ENCODE peak calls at places on chromosomes 6 and 20, in five cellular contexts. One of them, this sample, is unnamed. For H3K9me3, the result is how much of the 10 kb centered on the place peaks cover.

GRCh38 chr6:30541515-30542403 is 14.5 kb downstream of the GNL1 start:
- DNase-seq in K562: peak
- DNase-seq in sigmoid colon: peak
- DNase-seq in Karpas-422: peak
- DNase-seq in lung: peak
- DNase-seq in this sample: peak

GRCh38 chr6:94680672-94681212 is 896.6 kb upstream of the MANEA start:
- DNase-seq in K562: no peak
- DNase-seq in sigmoid colon: no peak
- DNase-seq in Karpas-422: no peak
- DNase-seq in lung: no peak
- DNase-seq in this sample: no peak

GRCh38 chr6:152271681-152272464 is 365.3 kb downstream of the SYNE1 start:
- DNase-seq in K562: no peak
- DNase-seq in sigmoid colon: no peak
- DNase-seq in Karpas-422: no peak
- DNase-seq in lung: no peak
- DNase-seq in this sample: no peak

GRCh38 chr6:107657755-107658461 is 166.2 kb downstream of the SCML4 start:
- DNase-seq in K562: no peak
- DNase-seq in sigmoid colon: peak
- DNase-seq in Karpas-422: peak
- DNase-seq in lung: peak
- DNase-seq in this sample: no peak

GRCh38 chr6:4354181-4354580 is 218.8 kb upstream of the ECI2 start:
- DNase-seq in K562: no peak
- DNase-seq in sigmoid colon: no peak
- DNase-seq in Karpas-422: no peak
- DNase-seq in lung: no peak
- DNase-seq in this sample: no peak

GRCh38 chr6:36840471-36841461 is 1.5 kb upstream of the CPNE5 start:
- DNase-seq in K562: no peak
- DNase-seq in sigmoid colon: peak
- DNase-seq in Karpas-422: no peak
- DNase-seq in lung: no peak
- DNase-seq in this sample: no peak

GRCh38 chr6:86825436-86825835 is 111.9 kb upstream of the HTR1E start:
- DNase-seq in K562: no peak
- DNase-seq in sigmoid colon: no peak
- DNase-seq in Karpas-422: no peak
- DNase-seq in lung: no peak
- DNase-seq in this sample: no peak

GRCh38 chr6:87154641-87155271 is 609 bp upstream of the ZNF292 start:
- DNase-seq in K562: peak
- DNase-seq in sigmoid colon: no peak
- DNase-seq in Karpas-422: peak
- DNase-seq in lung: no peak
- DNase-seq in this sample: no peak

GRCh38 chr6:99287523-99287922 is 62.0 kb downstream of the FAXC start:
- DNase-seq in K562: no peak
- DNase-seq in sigmoid colon: no peak
- DNase-seq in Karpas-422: no peak
- DNase-seq in lung: no peak
- DNase-seq in this sample: no peak

GRCh38 chr20:34260208-34260942 is 19.2 kb downstream of the ASIP start:
- DNase-seq in K562: no peak
- DNase-seq in sigmoid colon: no peak
- DNase-seq in Karpas-422: no peak
- DNase-seq in lung: no peak
- DNase-seq in this sample: no peak

GRCh38 chr20:33433875-33434274 is 9.7 kb downstream of the SNTA1 start:
- DNase-seq in K562: no peak
- DNase-seq in sigmoid colon: no peak
- DNase-seq in Karpas-422: no peak
- DNase-seq in lung: no peak
- DNase-seq in this sample: no peak

GRCh38 chr20:63858393-63859165 is 2.7 kb upstream of the ABHD16B start:
- DNase-seq in K562: peak
- DNase-seq in sigmoid colon: no peak
- DNase-seq in Karpas-422: peak
- DNase-seq in lung: no peak
- DNase-seq in this sample: no peak

GRCh38 chr6:41644297-41644879 is 6.1 kb downstream of the MDFI start:
- DNase-seq in K562: no peak
- DNase-seq in sigmoid colon: no peak
- DNase-seq in Karpas-422: no peak
- DNase-seq in lung: no peak
- DNase-seq in this sample: no peak

GRCh38 chr6:110689275-110689935 is 125.9 kb downstream of the CDK19 start:
- DNase-seq in K562: no peak
- DNase-seq in sigmoid colon: no peak
- DNase-seq in Karpas-422: no peak
- DNase-seq in lung: no peak
- DNase-seq in this sample: no peak

GRCh38 chr20:22585786-22586493 is 1.6 kb upstream of the FOXA2 start:
- DNase-seq in K562: no peak
- DNase-seq in sigmoid colon: no peak
- DNase-seq in Karpas-422: no peak
- DNase-seq in lung: no peak
- DNase-seq in this sample: peak

GRCh38 chr6:136319732-136320131 is 30.1 kb upstream of the BCLAF1 start:
- DNase-seq in K562: no peak
- DNase-seq in sigmoid colon: no peak
- DNase-seq in Karpas-422: peak
- DNase-seq in lung: no peak
- DNase-seq in this sample: no peak

GRCh38 chr6:28001351-28001750 is 44.3 kb downstream of the OR2B6 start:
- DNase-seq in K562: no peak
- DNase-seq in sigmoid colon: no peak
- DNase-seq in Karpas-422: no peak
- DNase-seq in lung: no peak
- DNase-seq in this sample: no peak

GRCh38 chr6:80009531-80009930 is 5.1 kb downstream of the TTK start:
- DNase-seq in K562: no peak
- DNase-seq in sigmoid colon: no peak
- DNase-seq in Karpas-422: no peak
- DNase-seq in lung: no peak
- DNase-seq in this sample: no peak

GRCh38 chr6:152124432-152125074 is 317.1 kb downstream of the ESR1 start:
- DNase-seq in K562: peak
- DNase-seq in sigmoid colon: no peak
- DNase-seq in Karpas-422: peak
- DNase-seq in lung: no peak
- DNase-seq in this sample: no peak

GRCh38 chr6:17808609-17809008 is 101.9 kb upstream of the NUP153 start:
- DNase-seq in K562: no peak
- DNase-seq in sigmoid colon: no peak
- DNase-seq in Karpas-422: no peak
- DNase-seq in lung: no peak
- DNase-seq in this sample: no peak

GRCh38 chr20:24470031-24470781 is 777 bp downstream of the SYNDIG1 start:
- DNase-seq in K562: no peak
- DNase-seq in sigmoid colon: peak
- DNase-seq in Karpas-422: no peak
- DNase-seq in lung: no peak
- DNase-seq in this sample: no peak

GRCh38 chr6:149895702-149896310 is 2.1 kb downstream of the RAET1E start:
- DNase-seq in K562: no peak
- DNase-seq in sigmoid colon: no peak
- DNase-seq in Karpas-422: peak
- DNase-seq in lung: peak
- DNase-seq in this sample: no peak

GRCh38 chr20:2172305-2173175 is 70.9 kb downstream of the STK35 start:
- DNase-seq in K562: peak
- DNase-seq in sigmoid colon: peak
- DNase-seq in Karpas-422: peak
- DNase-seq in lung: peak
- DNase-seq in this sample: peak

GRCh38 chr6:52152070-52152423 is 34.1 kb upstream of the IL17A start:
- DNase-seq in K562: no peak
- DNase-seq in sigmoid colon: no peak
- DNase-seq in Karpas-422: no peak
- DNase-seq in lung: no peak
- DNase-seq in this sample: no peak

GRCh38 chr20:56843817-56844216 is 214.7 kb downstream of the TFAP2C start:
- DNase-seq in K562: no peak
- DNase-seq in sigmoid colon: no peak
- DNase-seq in Karpas-422: no peak
- DNase-seq in lung: no peak
- DNase-seq in this sample: peak

GRCh38 chr20:48772183-48772976 is 55.4 kb downstream of the PREX1 start:
- DNase-seq in K562: no peak
- DNase-seq in sigmoid colon: peak
- DNase-seq in Karpas-422: no peak
- DNase-seq in lung: peak
- DNase-seq in this sample: peak
- H3K9me3 ChIP-seq in K562: under half
- H3K9me3 ChIP-seq in sigmoid colon: under half
- H3K9me3 ChIP-seq in Karpas-422: under half
- H3K9me3 ChIP-seq in lung: under half
- H3K9me3 ChIP-seq in this sample: under half

DNA sequence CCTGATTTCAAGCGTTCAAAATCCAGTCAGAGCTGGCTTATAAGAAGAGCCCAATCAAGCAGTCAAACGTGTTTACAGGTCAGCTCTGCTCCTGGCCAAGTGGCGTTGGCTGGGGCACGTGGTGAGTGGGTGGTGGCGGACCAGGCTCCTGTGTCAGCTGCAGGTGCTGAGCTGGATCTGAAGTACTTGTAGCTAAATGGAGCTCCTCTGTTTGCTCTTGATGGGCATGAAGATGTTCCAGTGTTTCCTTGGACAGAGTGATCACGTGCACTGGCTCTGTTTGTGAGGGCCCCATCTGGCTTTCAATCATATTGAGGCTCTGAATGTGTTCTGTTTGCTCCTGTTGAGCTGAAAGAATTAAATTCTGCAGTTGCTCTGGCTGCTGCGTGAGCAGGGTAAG is 10.2 kb upstream of the MICAL1 start:
- DNase-seq in K562: no peak
- DNase-seq in sigmoid colon: no peak
- DNase-seq in Karpas-422: no peak
- DNase-seq in lung: peak
- DNase-seq in this sample: no peak
- H3K27ac ChIP-seq in K562: no peak
- H3K27ac ChIP-seq in sigmoid colon: no peak
- H3K27ac ChIP-seq in Karpas-422: no peak
- H3K27ac ChIP-seq in lung: peak
- H3K27ac ChIP-seq in this sample: no peak

DNA sequence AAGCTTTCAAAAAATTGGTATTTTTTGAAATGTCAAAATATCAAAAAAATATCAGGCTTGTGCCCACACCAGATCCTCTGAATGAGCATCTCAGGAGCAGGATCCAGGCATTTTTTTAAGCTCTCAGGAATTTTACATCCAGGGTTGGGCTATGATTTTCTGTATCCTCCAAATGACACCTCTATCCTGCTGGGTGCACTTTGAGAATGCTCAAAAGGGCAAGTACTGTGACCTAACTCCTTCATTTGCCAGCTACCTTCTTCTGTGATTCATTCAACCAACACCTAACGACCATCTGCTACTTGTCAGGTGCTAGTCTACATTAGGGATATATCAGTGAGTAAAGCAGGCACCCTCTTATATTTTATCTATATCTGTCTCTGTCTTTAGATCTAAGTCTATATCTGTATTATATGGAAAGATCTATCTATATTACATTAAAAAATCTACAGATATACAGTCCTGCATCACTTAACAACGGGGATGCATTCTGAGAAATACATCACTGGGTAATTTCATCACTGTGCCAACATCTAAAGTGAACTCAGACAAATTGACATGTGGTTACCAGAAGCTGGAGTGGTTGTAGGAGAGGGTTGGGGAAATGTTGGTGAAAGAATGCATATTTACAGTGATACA is 131.6 kb downstream of the KIF16B start:
- DNase-seq in K562: no peak
- DNase-seq in sigmoid colon: no peak
- DNase-seq in Karpas-422: no peak
- DNase-seq in lung: no peak
- DNase-seq in this sample: no peak
- H3K9me3 ChIP-seq in K562: under half
- H3K9me3 ChIP-seq in sigmoid colon: under half
- H3K9me3 ChIP-seq in Karpas-422: under half
- H3K9me3 ChIP-seq in lung: under half
- H3K9me3 ChIP-seq in this sample: under half

GRCh38 chr20:4167261-4168004 is 152.1 kb upstream of the RNF24 start:
- DNase-seq in K562: no peak
- DNase-seq in sigmoid colon: no peak
- DNase-seq in Karpas-422: no peak
- DNase-seq in lung: no peak
- DNase-seq in this sample: no peak
- H3K27ac ChIP-seq in K562: no peak
- H3K27ac ChIP-seq in sigmoid colon: no peak
- H3K27ac ChIP-seq in Karpas-422: no peak
- H3K27ac ChIP-seq in lung: no peak
- H3K27ac ChIP-seq in this sample: no peak

GRCh38 chr6:144439016-144439415 is 153.9 kb downstream of the UTRN start:
- DNase-seq in K562: no peak
- DNase-seq in sigmoid colon: no peak
- DNase-seq in Karpas-422: no peak
- DNase-seq in lung: no peak
- DNase-seq in this sample: no peak
- H3K9me3 ChIP-seq in K562: under half
- H3K9me3 ChIP-seq in sigmoid colon: under half
- H3K9me3 ChIP-seq in Karpas-422: under half
- H3K9me3 ChIP-seq in lung: under half
- H3K9me3 ChIP-seq in this sample: under half

GRCh38 chr20:57959589-57959988 is 249.8 kb upstream of the PMEPA1 start:
- DNase-seq in K562: no peak
- DNase-seq in sigmoid colon: no peak
- DNase-seq in Karpas-422: no peak
- DNase-seq in lung: no peak
- DNase-seq in this sample: no peak
- H3K27ac ChIP-seq in K562: no peak
- H3K27ac ChIP-seq in sigmoid colon: peak
- H3K27ac ChIP-seq in Karpas-422: no peak
- H3K27ac ChIP-seq in lung: no peak
- H3K27ac ChIP-seq in this sample: peak

GRCh38 chr6:67535946-67536345 is 1099.1 kb upstream of the ADGRB3 start:
- DNase-seq in K562: no peak
- DNase-seq in sigmoid colon: no peak
- DNase-seq in Karpas-422: no peak
- DNase-seq in lung: no peak
- DNase-seq in this sample: no peak

GRCh38 chr6:67544851-67545452 is 1090.1 kb upstream of the ADGRB3 start:
- DNase-seq in K562: no peak
- DNase-seq in sigmoid colon: no peak
- DNase-seq in Karpas-422: no peak
- DNase-seq in lung: no peak
- DNase-seq in this sample: no peak

GRCh38 chr6:67538032-67538431 is 1097.0 kb upstream of the ADGRB3 start:
- DNase-seq in K562: no peak
- DNase-seq in sigmoid colon: no peak
- DNase-seq in Karpas-422: no peak
- DNase-seq in lung: no peak
- DNase-seq in this sample: no peak

DNA sequence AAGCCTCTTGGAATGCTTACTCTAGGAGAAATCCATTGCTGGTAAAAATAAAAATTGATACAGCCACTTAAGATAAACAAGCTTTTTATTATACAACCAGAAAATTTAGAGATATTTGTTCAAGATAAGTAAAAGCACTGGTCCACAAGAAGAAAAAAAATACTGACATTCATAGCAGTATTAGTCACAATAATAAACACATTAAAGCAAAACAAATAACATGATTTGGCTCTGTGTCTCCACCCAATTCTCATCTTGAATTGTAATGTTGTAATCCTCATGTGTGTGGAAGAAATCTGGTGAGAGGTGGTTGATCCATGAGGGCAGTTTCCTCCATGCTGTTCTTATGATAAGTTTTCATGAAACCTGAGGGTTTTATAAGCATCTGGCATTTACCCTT is 1093.5 kb upstream of the ADGRB3 start:
- DNase-seq in K562: no peak
- DNase-seq in sigmoid colon: no peak
- DNase-seq in Karpas-422: no peak
- DNase-seq in lung: no peak
- DNase-seq in this sample: no peak
- H3K9me3 ChIP-seq in K562: under half
- H3K9me3 ChIP-seq in sigmoid colon: under half
- H3K9me3 ChIP-seq in Karpas-422: under half
- H3K9me3 ChIP-seq in lung: under half
- H3K9me3 ChIP-seq in this sample: under half